ENCODE peak calls at places on chromosome 21, in nine cellular contexts. X is hepatocyte, T is HL-60, A is heart left ventricle, W is HCT116, Z is A549, G is AG04450, S is adrenal gland, H is mammary epithelial cell. V is an unnamed sample.

GRCh38 chr21:43902441-43902840 is 37.4 kb downstream of the AGPAT3 start:
- DNase-seq in X (no peak), T (no peak), A (no peak), W (no peak), Z (no peak), G (no peak), S (peak; percentile 84), H (no peak), V (no peak)

GRCh38 chr21:32249551-32250280 is 29.1 kb downstream of the MIS18A start:
- DNase-seq in X (no peak), T (no peak), A (no peak), W (no peak), Z (no peak), G (no peak), S (no peak), H (no peak), V (no peak)

GRCh38 chr21:38769253-38769780 is 36.4 kb upstream of the ETS2 start:
- DNase-seq in X (peak; percentile 38), T (no peak), A (no peak), W (no peak), Z (peak; percentile 22), G (peak; percentile 81), S (no peak), H (no peak), V (no peak)

GRCh38 chr21:45330075-45330781 is 42.5 kb upstream of the POFUT2 start:
- DNase-seq in X (peak; percentile 82), T (no peak), A (peak; percentile 32), W (no peak), Z (peak; percentile 93), G (peak; percentile 78), S (no peak), H (peak; percentile 29), V (peak; percentile 53)

GRCh38 chr21:38277501-38278111 is 20.8 kb downstream of the KCNJ15 start:
- DNase-seq in X (peak; percentile 72), T (peak; percentile 90), A (peak; percentile 32), W (no peak), Z (peak; percentile 96), G (peak; percentile 95), S (peak; percentile 75), H (peak; percentile 99), V (peak; percentile 87)

GRCh38 chr21:15233611-15234010 is 168.8 kb upstream of the NRIP1 start:
- DNase-seq in X (no peak), T (no peak), A (no peak), W (no peak), Z (no peak), G (no peak), S (no peak), H (no peak), V (no peak)

GRCh38 chr21:34154878-34155277 is 81.5 kb downstream of the MRPS6 start:
- DNase-seq in X (no peak), T (no peak), A (no peak), W (no peak), Z (no peak), G (no peak), S (no peak), H (no peak), V (no peak)

GRCh38 chr21:35622612-35623011 is 437.7 kb downstream of the SETD4 start:
- DNase-seq in X (no peak), T (no peak), A (no peak), W (no peak), Z (no peak), G (no peak), S (no peak), H (no peak), V (no peak)

GRCh38 chr21:35229290-35229689 is 180.2 kb upstream of the RUNX1 start:
- DNase-seq in X (no peak), T (no peak), A (no peak), W (no peak), Z (no peak), G (no peak), S (no peak), H (no peak), V (no peak)

GRCh38 chr21:29431680-29432079 is 133.0 kb downstream of the BACH1 start:
- DNase-seq in X (no peak), T (no peak), A (no peak), W (no peak), Z (no peak), G (no peak), S (no peak), H (no peak), V (no peak)

GRCh38 chr21:44050276-44050675 is 38.2 kb downstream of the TRAPPC10 start:
- DNase-seq in X (no peak), T (no peak), A (no peak), W (no peak), Z (no peak), G (no peak), S (no peak), H (no peak), V (no peak)

GRCh38 chr21:45655071-45655470 is 11.5 kb downstream of the PCBP3 start:
- DNase-seq in X (no peak), T (no peak), A (no peak), W (no peak), Z (no peak), G (peak; percentile 7), S (no peak), H (no peak), V (no peak)

GRCh38 chr21:43811262-43812105 is 22.1 kb downstream of the RRP1 start:
- DNase-seq in X (no peak), T (no peak), A (no peak), W (no peak), Z (no peak), G (no peak), S (no peak), H (no peak), V (no peak)

GRCh38 chr21:43363506-43364260 is 63.2 kb downstream of the SIK1 start:
- DNase-seq in X (no peak), T (no peak), A (no peak), W (no peak), Z (no peak), G (no peak), S (no peak), H (no peak), V (no peak)

DNA sequence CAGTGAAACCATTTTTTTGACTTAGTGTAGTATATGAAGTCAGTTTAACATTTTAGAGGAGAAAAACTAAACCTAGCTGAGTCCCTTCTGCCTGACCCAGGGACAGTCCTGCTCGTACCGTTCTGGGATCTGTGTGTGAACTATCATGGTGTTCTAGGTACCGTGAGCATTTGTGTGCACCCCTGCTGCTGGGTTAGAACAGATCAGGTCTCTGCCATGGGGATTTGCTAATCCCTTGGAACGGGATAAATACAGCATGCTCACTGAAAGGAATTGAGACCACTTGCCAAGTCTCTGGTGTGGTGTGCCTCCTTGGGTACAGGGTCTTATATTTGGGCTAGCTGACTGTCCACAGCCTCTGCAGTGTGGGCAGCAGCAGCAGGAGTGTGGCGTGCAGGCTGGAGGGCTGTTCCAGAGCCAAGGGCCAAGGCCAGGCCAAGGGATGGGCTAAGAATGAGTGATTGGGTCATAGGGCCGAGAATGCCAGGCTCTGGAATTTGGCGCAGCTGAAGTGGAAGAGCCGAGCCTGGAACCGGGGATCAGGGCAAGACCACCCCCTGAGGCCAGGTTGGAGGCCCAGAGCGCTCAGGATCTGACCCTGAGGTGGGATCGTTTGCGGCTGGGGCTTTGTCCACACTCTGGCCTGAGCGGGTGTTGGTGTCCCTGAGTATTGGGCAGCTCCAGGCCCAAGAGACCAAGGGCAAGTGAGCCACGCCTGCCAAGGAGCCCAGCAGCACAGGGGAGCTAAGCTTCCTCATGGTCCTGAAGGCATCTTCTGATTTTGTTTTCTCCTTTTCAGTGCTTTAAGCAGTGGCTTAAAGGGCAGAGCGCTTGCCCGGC is 66.3 kb downstream of the VPS26C start:
- DNase-seq in X (no peak), T (no peak), A (no peak), W (no peak), Z (no peak), G (no peak), S (no peak), H (no peak), V (no peak)
- H3K27ac ChIP-seq in X (no peak overlapping the region), T (no peak overlapping the region), A (no peak overlapping the region), W (no peak overlapping the region), Z (no peak overlapping the region), G (peak overlapping the region; percentile 11), S (no peak overlapping the region), H (peak overlapping the region; percentile 97), V (no peak overlapping the region)

DNA sequence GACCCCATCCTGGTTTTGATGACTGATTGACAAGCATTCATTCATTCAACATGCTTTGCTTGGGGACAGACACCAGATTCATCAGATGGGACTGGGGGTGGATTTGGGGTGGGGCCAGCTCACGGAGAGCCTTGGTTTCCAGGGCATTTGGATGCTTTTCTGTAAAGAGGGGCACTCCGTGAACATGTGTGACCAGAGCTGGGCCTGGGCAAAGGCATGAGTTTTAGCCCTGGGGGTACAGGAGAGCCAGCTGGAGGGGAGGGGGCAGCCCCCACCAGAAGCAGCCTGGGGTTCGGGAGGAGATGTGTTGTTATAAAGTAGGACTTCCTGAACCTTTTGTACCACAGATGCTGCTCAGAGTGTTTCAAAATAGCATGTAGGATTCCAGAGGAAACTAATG is 99.7 kb downstream of the RIPK4 start:
- DNase-seq in X (no peak), T (no peak), A (no peak), W (no peak), Z (no peak), G (no peak), S (no peak), H (no peak), V (no peak)
- TF ChIP-seq CTCF in X (no peak), T (no peak), A (no peak), W (no peak), Z (no peak), G (no peak), S (no peak), H (no peak), V (no peak)

GRCh38 chr21:16308269-16308668 is 578.5 kb downstream of the USP25 start:
- DNase-seq in X (no peak), T (no peak), A (no peak), W (no peak), Z (no peak), G (no peak), S (no peak), H (peak; percentile 90), V (no peak)
- H3K27ac ChIP-seq in X (no peak overlapping the region), T (no peak overlapping the region), A (peak overlapping the region; percentile 63), W (no peak overlapping the region), Z (no peak overlapping the region), G (no peak overlapping the region), S (peak overlapping the region; percentile 69), H (peak overlapping the region; percentile 50), V (no peak overlapping the region)

GRCh38 chr21:41832230-41833137 is 46.7 kb downstream of the PRDM15 start:
- DNase-seq in X (no peak), T (no peak), A (no peak), W (no peak), Z (no peak), G (no peak), S (no peak), H (no peak), V (no peak)
- TF ChIP-seq CTCF in X (no peak), T (no peak), A (no peak), W (peak; percentile 12), Z (no peak), G (no peak), S (no peak), H (no peak), V (no peak)

V was measured in RWPE1.